ENCODE peak calls at places on chromosomes 7 and 10, in four cellular contexts. One of them, this sample, is unnamed.

GRCh38 chr10:63491558-63492316 is 26.0 kb upstream of the JMJD1C start:
- DNase-seq in foreskin keratinocyte: peak
- DNase-seq in transverse colon: no peak
- DNase-seq in astrocyte: peak
- DNase-seq in this sample: peak

GRCh38 chr10:84540022-84540616 is 211.7 kb downstream of the CCSER2 start:
- DNase-seq in astrocyte: peak
- DNase-seq in transverse colon: no peak
- DNase-seq in foreskin keratinocyte: peak
- DNase-seq in this sample: no peak

GRCh38 chr10:103180491-103180890 is 12.6 kb downstream of the NT5C2 start:
- DNase-seq in astrocyte: no peak
- DNase-seq in foreskin keratinocyte: no peak
- DNase-seq in transverse colon: no peak
- DNase-seq in this sample: no peak

GRCh38 chr10:13915710-13916109 is 328.9 kb downstream of the PRPF18 start:
- DNase-seq in transverse colon: no peak
- DNase-seq in foreskin keratinocyte: no peak
- DNase-seq in astrocyte: no peak
- DNase-seq in this sample: no peak

GRCh38 chr10:78470267-78471103 is 436.8 kb downstream of the RPS24 start:
- DNase-seq in astrocyte: peak
- DNase-seq in transverse colon: no peak
- DNase-seq in foreskin keratinocyte: no peak
- DNase-seq in this sample: peak

GRCh38 chr7:151721694-151722093 is 155.2 kb downstream of the PRKAG2 start:
- DNase-seq in foreskin keratinocyte: no peak
- DNase-seq in astrocyte: no peak
- DNase-seq in transverse colon: no peak
- DNase-seq in this sample: no peak

GRCh38 chr7:111486472-111487142 is 75.7 kb downstream of the IMMP2L start:
- DNase-seq in transverse colon: no peak
- DNase-seq in foreskin keratinocyte: no peak
- DNase-seq in astrocyte: peak
- DNase-seq in this sample: peak

GRCh38 chr10:24793648-24794379 is 70.1 kb upstream of the ARHGAP21 start:
- DNase-seq in astrocyte: peak
- DNase-seq in transverse colon: no peak
- DNase-seq in foreskin keratinocyte: no peak
- DNase-seq in this sample: no peak

GRCh38 chr7:117775826-117776623 is 97.2 kb downstream of the CTTNBP2 start:
- DNase-seq in foreskin keratinocyte: no peak
- DNase-seq in transverse colon: no peak
- DNase-seq in astrocyte: no peak
- DNase-seq in this sample: no peak

GRCh38 chr7:24971333-24972165 is 8.4 kb downstream of the OSBPL3 start:
- DNase-seq in foreskin keratinocyte: peak
- DNase-seq in astrocyte: peak
- DNase-seq in transverse colon: no peak
- DNase-seq in this sample: peak

GRCh38 chr10:1280436-1281401 is 224.5 kb downstream of the WDR37 start:
- DNase-seq in transverse colon: no peak
- DNase-seq in foreskin keratinocyte: no peak
- DNase-seq in astrocyte: no peak
- DNase-seq in this sample: no peak

GRCh38 chr10:103072276-103072675 is 120.8 kb downstream of the NT5C2 start:
- DNase-seq in transverse colon: no peak
- DNase-seq in astrocyte: no peak
- DNase-seq in foreskin keratinocyte: no peak
- DNase-seq in this sample: no peak

GRCh38 chr10:1153805-1154351 is 97.7 kb downstream of the WDR37 start:
- DNase-seq in transverse colon: no peak
- DNase-seq in foreskin keratinocyte: no peak
- DNase-seq in astrocyte: no peak
- DNase-seq in this sample: no peak

GRCh38 chr7:34739651-34740300 is 81.8 kb downstream of the NPSR1 start:
- DNase-seq in foreskin keratinocyte: no peak
- DNase-seq in transverse colon: no peak
- DNase-seq in astrocyte: no peak
- DNase-seq in this sample: no peak

GRCh38 chr7:93515144-93515543 is 59.4 kb downstream of the CALCR start:
- DNase-seq in astrocyte: peak
- DNase-seq in transverse colon: no peak
- DNase-seq in foreskin keratinocyte: peak
- DNase-seq in this sample: no peak

GRCh38 chr7:1022356-1022755 is 22.0 kb upstream of the GPR146 start:
- DNase-seq in transverse colon: no peak
- DNase-seq in astrocyte: no peak
- DNase-seq in foreskin keratinocyte: no peak
- DNase-seq in this sample: no peak

GRCh38 chr7:29935111-29935510 is 54.5 kb downstream of the SCRN1 start:
- DNase-seq in transverse colon: no peak
- DNase-seq in astrocyte: peak
- DNase-seq in foreskin keratinocyte: no peak
- DNase-seq in this sample: no peak

GRCh38 chr10:22042557-22043326 is 39.2 kb upstream of the DNAJC1 start:
- DNase-seq in transverse colon: no peak
- DNase-seq in foreskin keratinocyte: no peak
- DNase-seq in astrocyte: no peak
- DNase-seq in this sample: no peak

GRCh38 chr10:112981553-112981952 is 31.5 kb downstream of the TCF7L2 start:
- DNase-seq in astrocyte: peak
- DNase-seq in foreskin keratinocyte: no peak
- DNase-seq in transverse colon: no peak
- DNase-seq in this sample: no peak

GRCh38 chr10:79374312-79375191 is 27.3 kb downstream of the PPIF start:
- DNase-seq in foreskin keratinocyte: peak
- DNase-seq in transverse colon: peak
- DNase-seq in astrocyte: peak
- DNase-seq in this sample: peak

GRCh38 chr7:18753972-18754610 is 258.5 kb downstream of the HDAC9 start:
- DNase-seq in foreskin keratinocyte: no peak
- DNase-seq in transverse colon: no peak
- DNase-seq in astrocyte: peak
- DNase-seq in this sample: no peak

GRCh38 chr10:21135396-21135973 is 238.4 kb upstream of the NEBL start:
- DNase-seq in foreskin keratinocyte: no peak
- DNase-seq in astrocyte: no peak
- DNase-seq in transverse colon: no peak
- DNase-seq in this sample: no peak

GRCh38 chr10:34526758-34527730 is 288.1 kb downstream of the PARD3 start:
- DNase-seq in transverse colon: no peak
- DNase-seq in foreskin keratinocyte: peak
- DNase-seq in astrocyte: peak
- DNase-seq in this sample: peak

GRCh38 chr7:55160539-55160938 is 141.7 kb downstream of the EGFR start:
- DNase-seq in astrocyte: peak
- DNase-seq in transverse colon: no peak
- DNase-seq in foreskin keratinocyte: no peak
- DNase-seq in this sample: no peak

GRCh38 chr7:155738104-155738503 is 74.2 kb downstream of the SHH start:
- DNase-seq in astrocyte: no peak
- DNase-seq in foreskin keratinocyte: no peak
- DNase-seq in transverse colon: no peak
- DNase-seq in this sample: no peak

GRCh38 chr10:97915761-97916160 is 66.1 kb downstream of the GOLGA7B start:
- DNase-seq in astrocyte: no peak
- DNase-seq in transverse colon: no peak
- DNase-seq in foreskin keratinocyte: no peak
- DNase-seq in this sample: no peak

GRCh38 chr7:142104550-142105527 is 6.7 kb upstream of the MGAM2 start:
- DNase-seq in astrocyte: no peak
- DNase-seq in transverse colon: peak
- DNase-seq in foreskin keratinocyte: peak
- DNase-seq in this sample: peak

GRCh38 chr7:138089080-138089901 is 13.0 kb downstream of the AKR1D1 start:
- DNase-seq in astrocyte: peak
- DNase-seq in transverse colon: no peak
- DNase-seq in foreskin keratinocyte: no peak
- DNase-seq in this sample: no peak

GRCh38 chr7:36312064-36312914 is 77.4 kb upstream of the ANLN start:
- DNase-seq in foreskin keratinocyte: peak
- DNase-seq in astrocyte: no peak
- DNase-seq in transverse colon: peak
- DNase-seq in this sample: no peak

GRCh38 chr7:41921453-41921912 is 218.6 kb upstream of the INHBA start:
- DNase-seq in foreskin keratinocyte: no peak
- DNase-seq in astrocyte: peak
- DNase-seq in transverse colon: no peak
- DNase-seq in this sample: no peak

GRCh38 chr10:102796407-102797176 is 40.6 kb downstream of the CYP17A1 start:
- DNase-seq in foreskin keratinocyte: no peak
- DNase-seq in transverse colon: peak
- DNase-seq in astrocyte: peak
- DNase-seq in this sample: no peak

GRCh38 chr10:13794982-13795381 is 208.2 kb downstream of the PRPF18 start:
- DNase-seq in foreskin keratinocyte: no peak
- DNase-seq in astrocyte: no peak
- DNase-seq in transverse colon: no peak
- DNase-seq in this sample: no peak

GRCh38 chr10:110365356-110366143 is 60.8 kb upstream of the SMNDC1 start:
- DNase-seq in astrocyte: no peak
- DNase-seq in transverse colon: no peak
- DNase-seq in foreskin keratinocyte: no peak
- DNase-seq in this sample: no peak

GRCh38 chr7:32143271-32143670 is 73.1 kb upstream of the PDE1C start:
- DNase-seq in astrocyte: peak
- DNase-seq in transverse colon: no peak
- DNase-seq in foreskin keratinocyte: no peak
- DNase-seq in this sample: no peak

GRCh38 chr10:3959370-3960266 is 174.6 kb upstream of the KLF6 start:
- DNase-seq in foreskin keratinocyte: no peak
- DNase-seq in transverse colon: no peak
- DNase-seq in astrocyte: no peak
- DNase-seq in this sample: no peak

GRCh38 chr7:33743594-33743993 is 161.7 kb upstream of the BMPER start:
- DNase-seq in foreskin keratinocyte: peak
- DNase-seq in transverse colon: no peak
- DNase-seq in astrocyte: peak
- DNase-seq in this sample: no peak

GRCh38 chr7:116438274-116438673 is 61.3 kb upstream of the CAV2 start:
- DNase-seq in transverse colon: peak
- DNase-seq in astrocyte: no peak
- DNase-seq in foreskin keratinocyte: no peak
- DNase-seq in this sample: no peak
- TF ChIP-seq CTCF in transverse colon: peak
- TF ChIP-seq CTCF in astrocyte: no peak
- TF ChIP-seq CTCF in foreskin keratinocyte: peak
- TF ChIP-seq CTCF in this sample: no peak

DNA sequence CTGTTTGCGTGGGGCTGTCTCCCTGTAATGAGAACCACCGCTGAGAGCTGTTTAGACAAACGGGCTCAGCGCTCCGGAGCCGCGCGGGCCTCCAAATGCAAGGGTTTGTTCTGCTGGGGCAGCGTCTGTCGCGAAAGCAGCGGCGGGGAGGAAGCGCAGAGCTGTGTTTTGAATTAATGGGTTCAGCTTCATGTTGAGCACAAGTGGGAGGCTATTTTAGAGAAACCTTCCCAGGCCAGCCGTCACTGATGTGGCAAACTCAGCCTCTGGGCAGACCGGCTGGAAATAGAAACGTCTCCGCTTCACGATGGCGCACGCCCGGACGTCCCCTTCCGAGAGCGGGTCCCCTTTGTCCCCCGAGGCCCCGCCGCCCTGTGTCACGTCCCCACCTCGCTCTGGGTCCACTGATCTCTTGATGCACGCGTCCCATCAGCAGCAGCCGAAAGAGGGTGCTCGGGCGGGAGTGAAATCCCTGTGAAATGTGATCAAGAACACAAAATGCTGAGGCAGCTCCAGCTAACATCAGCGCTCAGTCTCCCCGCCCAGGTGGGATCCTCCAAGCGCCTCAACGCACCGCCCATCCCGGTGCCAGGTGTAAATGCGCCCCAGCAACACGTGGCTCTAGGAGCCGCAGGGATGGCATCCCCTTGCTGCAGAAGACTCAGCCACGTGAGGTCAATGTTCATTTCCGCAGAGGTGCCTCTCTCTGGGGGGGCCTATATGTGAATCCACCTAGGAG is 44.9 kb downstream of the BAMBI start:
- DNase-seq in transverse colon: peak
- DNase-seq in foreskin keratinocyte: no peak
- DNase-seq in astrocyte: peak
- DNase-seq in this sample: no peak
- TF ChIP-seq CTCF in transverse colon: no peak
- TF ChIP-seq CTCF in foreskin keratinocyte: no peak
- TF ChIP-seq CTCF in astrocyte: no peak
- TF ChIP-seq CTCF in this sample: no peak

DNA sequence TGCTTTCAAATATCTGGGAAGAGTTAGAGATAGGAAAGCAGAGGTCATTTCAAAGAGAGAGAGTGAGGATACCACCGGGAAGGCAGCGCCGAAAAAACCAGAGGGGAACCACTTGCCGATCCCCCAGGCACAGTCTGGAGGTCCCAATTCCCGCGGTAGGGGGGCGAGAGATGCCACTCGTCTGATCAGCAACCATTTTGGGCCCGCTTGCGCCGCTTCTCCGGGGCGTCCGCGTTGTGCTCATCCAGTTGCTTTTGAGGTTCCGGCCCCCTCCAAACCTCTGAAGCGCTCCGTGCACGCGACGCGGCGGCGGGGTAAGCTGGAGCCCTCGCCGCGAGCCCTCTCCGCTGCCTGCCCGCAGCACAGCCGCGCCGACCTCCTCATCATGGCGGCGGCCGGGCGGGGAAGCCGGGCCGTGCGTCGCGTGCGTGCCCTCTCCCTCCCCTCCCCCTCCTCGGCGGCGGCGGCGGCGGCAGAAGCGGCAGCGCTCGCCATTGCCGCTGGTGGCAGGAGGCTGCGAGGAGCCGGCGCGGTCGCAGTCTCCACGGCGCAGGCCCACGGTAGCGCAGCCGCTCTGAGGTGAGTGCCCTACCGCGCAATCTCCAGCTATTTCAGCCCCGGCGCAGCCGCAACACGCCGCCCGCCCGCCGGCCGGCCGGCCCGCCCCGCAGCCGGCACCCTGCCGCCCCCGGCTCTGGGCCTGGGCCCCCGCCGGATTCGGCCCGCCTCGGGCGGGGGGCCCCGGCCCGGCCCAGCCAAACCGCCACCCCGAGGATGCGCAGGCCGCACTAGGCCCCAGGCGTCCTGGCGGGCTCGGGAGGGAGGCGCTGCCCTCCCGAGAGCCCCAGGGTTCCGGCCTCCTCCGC is at the start of gene NRF1:
- DNase-seq in astrocyte: peak
- DNase-seq in foreskin keratinocyte: peak
- DNase-seq in transverse colon: peak
- DNase-seq in this sample: peak
- TF ChIP-seq CTCF in astrocyte: no peak
- TF ChIP-seq CTCF in foreskin keratinocyte: peak
- TF ChIP-seq CTCF in transverse colon: peak
- TF ChIP-seq CTCF in this sample: no peak

DNA sequence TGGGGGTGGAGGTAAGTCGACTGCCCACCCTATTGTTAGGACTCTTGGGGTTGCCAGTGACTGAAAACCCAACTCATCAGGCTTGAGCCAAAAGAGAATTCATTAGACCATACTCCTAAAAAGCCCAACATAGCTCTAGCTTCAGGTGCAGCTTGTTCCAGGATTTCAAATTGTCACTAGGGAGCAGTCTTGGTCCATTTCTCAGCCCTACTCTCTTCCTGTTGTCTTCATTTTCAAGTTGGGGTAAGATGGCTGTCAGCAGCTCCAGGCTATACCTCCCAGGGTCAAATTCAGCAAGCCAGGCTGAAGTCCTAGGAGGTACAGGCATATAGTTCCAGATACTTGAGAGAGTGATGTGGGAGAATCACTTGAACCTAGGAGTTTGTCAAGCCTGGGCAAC is 14.9 kb upstream of the COL13A1 start:
- DNase-seq in transverse colon: no peak
- DNase-seq in astrocyte: no peak
- DNase-seq in foreskin keratinocyte: no peak
- DNase-seq in this sample: no peak
- TF ChIP-seq CTCF in transverse colon: peak
- TF ChIP-seq CTCF in astrocyte: peak
- TF ChIP-seq CTCF in foreskin keratinocyte: peak
- TF ChIP-seq CTCF in this sample: peak

This sample was measured in retinal pigment epithelial cell.